ENCODE peak calls at places on chromosomes 13 and 19, in eight cellular contexts. One of them, this sample, is unnamed.

GRCh38 chr19:14826006-14826405 is 9.0 kb downstream of the OR7A5 start:
- DNase-seq in fibroblast of lung: no peak
- DNase-seq in AG04450: no peak
- DNase-seq in WERI-Rb-1: no peak
- DNase-seq in substantia nigra: no peak
- DNase-seq in GM23338: no peak
- DNase-seq in A549: no peak
- DNase-seq in heart left ventricle: no peak
- DNase-seq in this sample: no peak

GRCh38 chr19:51020988-51021651 is 1.6 kb upstream of the KLK10 start:
- DNase-seq in substantia nigra: no peak
- DNase-seq in heart left ventricle: no peak
- DNase-seq in GM23338: peak
- DNase-seq in fibroblast of lung: peak
- DNase-seq in A549: peak
- DNase-seq in AG04450: peak
- DNase-seq in WERI-Rb-1: no peak
- DNase-seq in this sample: no peak

GRCh38 chr19:14475251-14476073 is at the start of gene PTGER1:
- DNase-seq in substantia nigra: no peak
- DNase-seq in WERI-Rb-1: peak
- DNase-seq in GM23338: peak
- DNase-seq in heart left ventricle: no peak
- DNase-seq in fibroblast of lung: peak
- DNase-seq in A549: peak
- DNase-seq in AG04450: no peak
- DNase-seq in this sample: no peak

GRCh38 chr13:42445354-42445753 is 128.6 kb upstream of the TNFSF11 start:
- DNase-seq in AG04450: no peak
- DNase-seq in WERI-Rb-1: no peak
- DNase-seq in fibroblast of lung: no peak
- DNase-seq in substantia nigra: no peak
- DNase-seq in heart left ventricle: no peak
- DNase-seq in A549: no peak
- DNase-seq in GM23338: no peak
- DNase-seq in this sample: no peak

GRCh38 chr19:13198634-13199033 is 48.4 kb downstream of the IER2 start:
- DNase-seq in AG04450: no peak
- DNase-seq in heart left ventricle: no peak
- DNase-seq in GM23338: no peak
- DNase-seq in WERI-Rb-1: no peak
- DNase-seq in A549: no peak
- DNase-seq in fibroblast of lung: no peak
- DNase-seq in substantia nigra: no peak
- DNase-seq in this sample: no peak

GRCh38 chr19:16015805-16016173 is 60.5 kb upstream of the TPM4 start:
- DNase-seq in WERI-Rb-1: no peak
- DNase-seq in heart left ventricle: no peak
- DNase-seq in fibroblast of lung: no peak
- DNase-seq in GM23338: no peak
- DNase-seq in AG04450: no peak
- DNase-seq in A549: no peak
- DNase-seq in substantia nigra: no peak
- DNase-seq in this sample: no peak

GRCh38 chr13:80040219-80040976 is 300.5 kb downstream of the SPRY2 start:
- DNase-seq in substantia nigra: no peak
- DNase-seq in heart left ventricle: no peak
- DNase-seq in GM23338: no peak
- DNase-seq in A549: peak
- DNase-seq in AG04450: peak
- DNase-seq in WERI-Rb-1: no peak
- DNase-seq in fibroblast of lung: peak
- DNase-seq in this sample: no peak

GRCh38 chr19:4719499-4719866 is 4.2 kb downstream of the DPP9 start:
- DNase-seq in WERI-Rb-1: no peak
- DNase-seq in fibroblast of lung: no peak
- DNase-seq in A549: no peak
- DNase-seq in GM23338: no peak
- DNase-seq in heart left ventricle: no peak
- DNase-seq in AG04450: no peak
- DNase-seq in substantia nigra: no peak
- DNase-seq in this sample: no peak

GRCh38 chr19:12799723-12800343 is 1.8 kb downstream of the PRDX2 start:
- DNase-seq in AG04450: no peak
- DNase-seq in substantia nigra: no peak
- DNase-seq in GM23338: no peak
- DNase-seq in A549: no peak
- DNase-seq in fibroblast of lung: no peak
- DNase-seq in WERI-Rb-1: no peak
- DNase-seq in heart left ventricle: no peak
- DNase-seq in this sample: no peak

GRCh38 chr19:54420383-54421168 is 5.3 kb downstream of the TTYH1 start:
- DNase-seq in GM23338: peak
- DNase-seq in heart left ventricle: peak
- DNase-seq in A549: peak
- DNase-seq in fibroblast of lung: no peak
- DNase-seq in substantia nigra: peak
- DNase-seq in WERI-Rb-1: no peak
- DNase-seq in AG04450: no peak
- DNase-seq in this sample: no peak

GRCh38 chr19:42323852-42324654 is 1.4 kb upstream of the MEGF8 start:
- DNase-seq in A549: no peak
- DNase-seq in substantia nigra: no peak
- DNase-seq in heart left ventricle: no peak
- DNase-seq in GM23338: peak
- DNase-seq in AG04450: no peak
- DNase-seq in fibroblast of lung: no peak
- DNase-seq in WERI-Rb-1: no peak
- DNase-seq in this sample: no peak

GRCh38 chr19:28358604-28359003 is 854.3 kb downstream of the UQCRFS1 start:
- DNase-seq in fibroblast of lung: peak
- DNase-seq in substantia nigra: no peak
- DNase-seq in GM23338: peak
- DNase-seq in A549: no peak
- DNase-seq in WERI-Rb-1: no peak
- DNase-seq in AG04450: no peak
- DNase-seq in heart left ventricle: no peak
- DNase-seq in this sample: no peak

GRCh38 chr13:113938716-113939115 is 35.2 kb downstream of the C13orf46 start:
- DNase-seq in heart left ventricle: no peak
- DNase-seq in A549: no peak
- DNase-seq in WERI-Rb-1: no peak
- DNase-seq in GM23338: no peak
- DNase-seq in AG04450: no peak
- DNase-seq in substantia nigra: no peak
- DNase-seq in fibroblast of lung: no peak
- DNase-seq in this sample: no peak

GRCh38 chr13:113023217-113023597 is 54.2 kb downstream of the MCF2L start:
- DNase-seq in fibroblast of lung: peak
- DNase-seq in AG04450: no peak
- DNase-seq in GM23338: peak
- DNase-seq in heart left ventricle: no peak
- DNase-seq in WERI-Rb-1: no peak
- DNase-seq in A549: no peak
- DNase-seq in substantia nigra: no peak
- DNase-seq in this sample: no peak

GRCh38 chr13:89783221-89783755 is 1564.2 kb upstream of the MIR17HG start:
- DNase-seq in WERI-Rb-1: no peak
- DNase-seq in substantia nigra: no peak
- DNase-seq in fibroblast of lung: no peak
- DNase-seq in GM23338: no peak
- DNase-seq in heart left ventricle: no peak
- DNase-seq in AG04450: no peak
- DNase-seq in A549: no peak
- DNase-seq in this sample: no peak

GRCh38 chr13:94301487-94301886 is 178.0 kb downstream of the DCT start:
- DNase-seq in WERI-Rb-1: no peak
- DNase-seq in fibroblast of lung: no peak
- DNase-seq in AG04450: no peak
- DNase-seq in heart left ventricle: no peak
- DNase-seq in GM23338: no peak
- DNase-seq in substantia nigra: no peak
- DNase-seq in A549: no peak
- DNase-seq in this sample: no peak

GRCh38 chr13:113814435-113814821 is 49.4 kb downstream of the GAS6 start:
- DNase-seq in substantia nigra: no peak
- DNase-seq in heart left ventricle: no peak
- DNase-seq in fibroblast of lung: peak
- DNase-seq in A549: no peak
- DNase-seq in WERI-Rb-1: no peak
- DNase-seq in GM23338: no peak
- DNase-seq in AG04450: no peak
- DNase-seq in this sample: no peak

GRCh38 chr19:42468273-42468796 is 25.6 kb upstream of the CXCL17 start:
- DNase-seq in AG04450: peak
- DNase-seq in heart left ventricle: no peak
- DNase-seq in GM23338: no peak
- DNase-seq in WERI-Rb-1: no peak
- DNase-seq in substantia nigra: no peak
- DNase-seq in fibroblast of lung: peak
- DNase-seq in A549: peak
- DNase-seq in this sample: no peak

GRCh38 chr13:101925731-101926130 is 473.3 kb downstream of the ITGBL1 start:
- DNase-seq in A549: no peak
- DNase-seq in substantia nigra: no peak
- DNase-seq in fibroblast of lung: no peak
- DNase-seq in heart left ventricle: no peak
- DNase-seq in WERI-Rb-1: peak
- DNase-seq in AG04450: no peak
- DNase-seq in GM23338: no peak
- DNase-seq in this sample: no peak
- H3K27ac ChIP-seq in A549: no peak
- H3K27ac ChIP-seq in substantia nigra: no peak
- H3K27ac ChIP-seq in fibroblast of lung: no peak
- H3K27ac ChIP-seq in heart left ventricle: no peak
- H3K27ac ChIP-seq in WERI-Rb-1: no peak
- H3K27ac ChIP-seq in AG04450: no peak
- H3K27ac ChIP-seq in GM23338: no peak
- H3K27ac ChIP-seq in this sample: no peak

GRCh38 chr13:44007451-44007850 is 127.7 kb downstream of the LACC1 start:
- DNase-seq in WERI-Rb-1: no peak
- DNase-seq in heart left ventricle: no peak
- DNase-seq in GM23338: no peak
- DNase-seq in fibroblast of lung: no peak
- DNase-seq in AG04450: no peak
- DNase-seq in A549: no peak
- DNase-seq in substantia nigra: no peak
- DNase-seq in this sample: no peak
- H3K27ac ChIP-seq in WERI-Rb-1: no peak
- H3K27ac ChIP-seq in heart left ventricle: no peak
- H3K27ac ChIP-seq in GM23338: no peak
- H3K27ac ChIP-seq in fibroblast of lung: no peak
- H3K27ac ChIP-seq in AG04450: no peak
- H3K27ac ChIP-seq in A549: no peak
- H3K27ac ChIP-seq in substantia nigra: no peak
- H3K27ac ChIP-seq in this sample: no peak

GRCh38 chr19:7211191-7211988 is 82.8 kb downstream of the INSR start:
- DNase-seq in AG04450: no peak
- DNase-seq in GM23338: no peak
- DNase-seq in fibroblast of lung: peak
- DNase-seq in substantia nigra: no peak
- DNase-seq in A549: no peak
- DNase-seq in heart left ventricle: peak
- DNase-seq in WERI-Rb-1: no peak
- DNase-seq in this sample: no peak

GRCh38 chr19:7213628-7214328 is 80.4 kb downstream of the INSR start:
- DNase-seq in WERI-Rb-1: no peak
- DNase-seq in heart left ventricle: no peak
- DNase-seq in A549: no peak
- DNase-seq in AG04450: no peak
- DNase-seq in fibroblast of lung: no peak
- DNase-seq in GM23338: no peak
- DNase-seq in substantia nigra: no peak
- DNase-seq in this sample: no peak

GRCh38 chr19:7216373-7216902 is 77.8 kb downstream of the INSR start:
- DNase-seq in substantia nigra: no peak
- DNase-seq in WERI-Rb-1: no peak
- DNase-seq in AG04450: no peak
- DNase-seq in fibroblast of lung: no peak
- DNase-seq in GM23338: no peak
- DNase-seq in heart left ventricle: no peak
- DNase-seq in A549: no peak
- DNase-seq in this sample: no peak

GRCh38 chr19:7214329-7215089 is 79.7 kb downstream of the INSR start:
- DNase-seq in WERI-Rb-1: no peak
- DNase-seq in A549: no peak
- DNase-seq in heart left ventricle: no peak
- DNase-seq in GM23338: no peak
- DNase-seq in fibroblast of lung: no peak
- DNase-seq in AG04450: no peak
- DNase-seq in substantia nigra: no peak
- DNase-seq in this sample: no peak

DNA sequence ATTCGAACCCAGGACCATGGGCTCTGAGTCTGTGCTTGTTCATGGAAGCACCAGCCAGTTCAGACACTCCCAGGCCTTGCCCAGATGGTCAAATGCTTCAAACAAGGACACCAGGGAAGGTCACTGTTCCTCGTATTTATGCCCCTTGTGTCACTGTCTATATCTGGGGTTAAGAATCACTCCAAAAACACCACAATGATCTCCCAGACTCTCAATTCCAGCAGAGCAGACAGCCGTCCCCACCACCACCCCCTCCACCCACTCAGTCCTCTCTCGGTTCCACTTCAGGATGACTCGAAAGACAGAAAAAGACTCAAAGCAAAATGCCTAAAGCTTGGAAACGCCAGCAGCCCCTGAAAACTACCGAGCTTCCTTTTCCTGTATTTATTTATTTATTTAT is 79.0 kb downstream of the INSR start:
- DNase-seq in fibroblast of lung: no peak
- DNase-seq in substantia nigra: no peak
- DNase-seq in A549: no peak
- DNase-seq in heart left ventricle: no peak
- DNase-seq in WERI-Rb-1: no peak
- DNase-seq in GM23338: no peak
- DNase-seq in AG04450: no peak
- DNase-seq in this sample: no peak
- H3K27ac ChIP-seq in fibroblast of lung: no peak
- H3K27ac ChIP-seq in substantia nigra: no peak
- H3K27ac ChIP-seq in A549: no peak
- H3K27ac ChIP-seq in heart left ventricle: peak
- H3K27ac ChIP-seq in WERI-Rb-1: no peak
- H3K27ac ChIP-seq in GM23338: no peak
- H3K27ac ChIP-seq in AG04450: no peak
- H3K27ac ChIP-seq in this sample: no peak

DNA sequence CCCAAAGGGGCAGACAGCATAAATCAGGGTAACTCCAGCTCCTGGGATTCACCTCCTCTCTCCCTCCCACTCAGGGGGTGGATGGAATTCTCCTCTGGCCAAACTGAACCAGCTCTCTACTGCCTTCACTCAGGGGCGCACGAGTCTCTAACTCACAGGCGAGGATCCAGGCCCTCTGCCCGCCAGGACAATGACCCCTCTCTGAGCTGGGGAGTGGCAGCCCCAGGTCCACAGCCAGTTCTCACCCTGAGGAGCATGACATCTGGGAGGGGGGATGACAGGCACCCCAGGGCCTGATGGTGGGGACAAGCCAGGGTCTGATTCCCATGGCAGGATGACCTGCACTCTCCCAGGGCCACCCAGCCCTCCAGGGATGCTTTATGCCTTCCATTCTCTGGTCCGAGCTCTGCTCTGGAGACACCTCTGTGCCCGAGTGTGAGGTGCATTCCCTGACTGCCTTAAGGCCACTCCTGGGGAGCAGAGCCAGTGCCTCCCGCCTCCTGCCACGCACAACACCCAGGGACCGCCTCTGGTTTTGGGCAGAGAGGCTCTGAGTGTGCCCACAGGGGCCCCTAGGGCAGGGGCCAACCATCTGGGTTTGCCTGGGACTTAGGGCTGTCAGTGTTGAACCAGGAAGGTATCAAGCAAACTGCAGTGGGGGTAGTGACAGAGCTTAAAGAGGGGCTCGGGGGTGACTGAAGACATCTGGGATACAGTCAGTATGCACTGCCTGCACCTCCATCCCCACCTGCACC is 66.2 kb downstream of the GNG7 start:
- DNase-seq in heart left ventricle: no peak
- DNase-seq in substantia nigra: no peak
- DNase-seq in AG04450: no peak
- DNase-seq in WERI-Rb-1: no peak
- DNase-seq in fibroblast of lung: no peak
- DNase-seq in GM23338: no peak
- DNase-seq in A549: no peak
- DNase-seq in this sample: no peak
- H3K27ac ChIP-seq in heart left ventricle: no peak
- H3K27ac ChIP-seq in substantia nigra: peak
- H3K27ac ChIP-seq in AG04450: no peak
- H3K27ac ChIP-seq in WERI-Rb-1: no peak
- H3K27ac ChIP-seq in fibroblast of lung: no peak
- H3K27ac ChIP-seq in GM23338: no peak
- H3K27ac ChIP-seq in A549: no peak
- H3K27ac ChIP-seq in this sample: no peak